ENCODE peak calls at places on chromosomes 11 and 22, in four cellular contexts. Q is GM12891, B is GM12878, K is K562. D is an unnamed sample.

GRCh38 chr11:69524991-69525411 is 43.5 kb downstream of the LINC01488 start:
- DNase-seq in B (no peak), Q (no peak), K (no peak), D (no peak)

GRCh38 chr11:126308271-126308671 is 4.4 kb downstream of the DCPS start:
- DNase-seq in K (no peak), B (no peak), Q (no peak), D (no peak)

GRCh38 chr11:2120359-2121100 is 18.7 kb downstream of the IGF2 start:
- DNase-seq in B (no peak), K (no peak), Q (no peak), D (no peak)

GRCh38 chr22:48393041-48393370 is 1434.7 kb downstream of the BRD1 start:
- DNase-seq in Q (no peak), K (no peak), B (no peak), D (no peak)

GRCh38 chr22:45966320-45966891 is 10.6 kb downstream of the WNT7B start:
- DNase-seq in Q (no peak), K (no peak), B (no peak), D (peak; percentile 80)

GRCh38 chr11:68270334-68271022 is 1.3 kb downstream of the C11orf24 start:
- DNase-seq in K (peak; percentile 8), B (no peak), Q (no peak), D (no peak)

GRCh38 chr11:114137054-114137453 is 77.5 kb downstream of the ZBTB16 start:
- DNase-seq in Q (no peak), B (no peak), K (no peak), D (no peak)

GRCh38 chr11:69113646-69114340 is 41.9 kb upstream of the SMIM38 start:
- DNase-seq in K (no peak), B (no peak), Q (no peak), D (no peak)

GRCh38 chr11:82676483-82677094 is 57.1 kb downstream of the FAM181B start:
- DNase-seq in K (no peak), Q (no peak), B (no peak), D (no peak)

GRCh38 chr11:83778598-83778997 is 492.4 kb upstream of the CCDC90B start:
- DNase-seq in Q (no peak), B (no peak), K (no peak), D (no peak)

GRCh38 chr11:37984991-37985390 is 1387.0 kb upstream of the RAG2 start:
- DNase-seq in K (no peak), B (no peak), Q (no peak), D (no peak)

GRCh38 chr11:115503083-115503885 is 931 bp downstream of the CADM1 start:
- DNase-seq in B (no peak), K (no peak), Q (no peak), D (no peak)

GRCh38 chr22:37741312-37741795 is 44.5 kb downstream of the TRIOBP start:
- DNase-seq in Q (no peak), K (no peak), B (no peak), D (peak; percentile 97)

GRCh38 chr11:15635501-15635900 is 520.8 kb downstream of the INSC start:
- DNase-seq in K (no peak), B (no peak), Q (no peak), D (no peak)

GRCh38 chr11:119789766-119790407 is 60.9 kb upstream of the NECTIN1 start:
- DNase-seq in K (no peak), Q (no peak), B (no peak), D (no peak)

GRCh38 chr11:70118642-70119041 is 40.5 kb downstream of the ANO1 start:
- DNase-seq in K (no peak), B (no peak), Q (no peak), D (no peak)

GRCh38 chr22:28977050-28977449 is 84.6 kb downstream of the C22orf31 start:
- DNase-seq in Q (no peak), B (no peak), K (no peak), D (no peak)

GRCh38 chr11:102794382-102794781 is 3.6 kb downstream of the MMP1 start:
- DNase-seq in B (no peak), K (peak; percentile 19), Q (peak; percentile 5), D (no peak)

GRCh38 chr11:65437436-65438227 is 15.0 kb downstream of the NEAT1 start:
- DNase-seq in B (no peak), K (no peak), Q (no peak), D (no peak)

GRCh38 chr11:93477684-93478234 is 65.4 kb downstream of the SMCO4 start:
- DNase-seq in K (no peak), B (no peak), Q (no peak), D (no peak)

GRCh38 chr22:24525416-24526037 is 29.4 kb downstream of the GUCD1 start:
- DNase-seq in K (peak; percentile 80), Q (peak; percentile 63), B (peak; percentile 62), D (peak; percentile 78)

GRCh38 chr11:77590194-77590591 is 440 bp downstream of the AQP11 start:
- DNase-seq in K (no peak), Q (no peak), B (no peak), D (peak; percentile 6)

GRCh38 chr11:30683176-30683575 is 97.0 kb upstream of the MPPED2 start:
- DNase-seq in K (no peak), B (no peak), Q (no peak), D (no peak)

GRCh38 chr11:35158371-35159081 is 19.6 kb downstream of the CD44 start:
- DNase-seq in B (no peak), Q (no peak), K (no peak), D (no peak)

GRCh38 chr22:37999640-38000272 is 15.4 kb upstream of the SOX10 start:
- DNase-seq in Q (no peak), B (no peak), K (peak; percentile 23), D (peak; percentile 41)

GRCh38 chr22:39773976-39774539 is 119.5 kb downstream of the ENTHD1 start:
- DNase-seq in B (peak; percentile 73), Q (peak; percentile 33), K (no peak), D (no peak)

GRCh38 chr22:40512426-40513136 is 123.9 kb downstream of the MRTFA start:
- DNase-seq in Q (no peak), K (no peak), B (no peak), D (no peak)

GRCh38 chr11:71383461-71383860 is 64.7 kb downstream of the DHCR7 start:
- DNase-seq in K (no peak), Q (peak; percentile 68), B (peak; percentile 62), D (no peak)

GRCh38 chr22:23119492-23120414 is 22.0 kb downstream of the RSPH14 start:
- DNase-seq in B (no peak), K (peak; percentile 66), Q (peak; percentile 62), D (no peak)

GRCh38 chr11:107385361-107385982 is 72.2 kb downstream of the CWF19L2 start:
- DNase-seq in K (no peak), B (no peak), Q (no peak), D (no peak)

GRCh38 chr11:103898065-103898464 is 138.4 kb upstream of the DDI1 start:
- DNase-seq in B (peak; percentile 40), Q (no peak), K (no peak), D (no peak)

GRCh38 chr11:103281301-103281700 is 172.1 kb downstream of the DYNC2H1 start:
- DNase-seq in Q (no peak), K (no peak), B (no peak), D (no peak)

GRCh38 chr11:27596388-27596787 is 89.8 kb upstream of the LIN7C start:
- DNase-seq in K (no peak), B (no peak), Q (no peak), D (no peak)

GRCh38 chr11:70297341-70297740 is 26.9 kb downstream of the PPFIA1 start:
- DNase-seq in K (no peak), B (no peak), Q (no peak), D (no peak)

DNA sequence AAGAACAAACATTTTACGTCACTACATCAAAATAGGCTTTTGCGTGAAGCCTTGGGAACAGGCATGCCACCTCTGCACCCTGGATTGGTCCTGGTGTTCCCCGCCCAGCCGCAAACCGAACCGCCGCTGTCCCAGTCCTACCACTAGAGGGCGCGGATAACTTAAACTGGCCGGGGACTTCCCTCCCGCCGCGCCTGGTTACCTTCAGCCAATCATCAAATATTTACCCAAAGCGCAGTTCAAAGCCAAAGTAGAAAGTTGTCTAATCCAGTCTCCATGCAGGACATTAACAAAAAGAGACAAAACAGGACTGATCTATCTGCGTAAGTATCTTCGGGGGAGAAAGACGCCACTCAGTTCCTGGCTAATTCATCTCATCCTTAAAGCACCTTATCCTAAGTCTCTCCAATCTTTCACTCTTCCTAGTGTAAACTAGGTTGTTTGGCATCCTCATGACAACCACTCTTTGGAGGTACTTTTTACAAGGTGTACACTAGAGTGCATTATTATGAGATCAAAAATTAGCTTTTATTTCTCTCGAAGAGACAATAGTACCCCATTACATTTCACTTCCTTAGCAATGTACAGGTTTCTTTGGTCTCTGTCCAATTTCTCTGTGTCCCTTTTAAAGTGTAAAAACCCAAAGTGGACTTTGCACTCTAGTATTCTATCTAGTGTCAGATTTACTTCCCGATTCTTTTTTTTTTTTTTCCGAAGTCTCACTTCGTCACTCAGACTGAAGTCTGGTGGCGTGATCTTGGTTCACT is 3.9 kb upstream of the CRY2 start:
- DNase-seq in Q (peak; percentile 63), B (peak; percentile 35), K (peak; percentile 89), D (peak; percentile 81)
- TF ChIP-seq POLR2AphosphoS5 in Q (no peak), B (no peak), K (no peak), D (no peak)

GRCh38 chr22:43094085-43094484 is 4.9 kb upstream of the TTLL1 start:
- DNase-seq in K (no peak), B (no peak), Q (no peak), D (peak; percentile 50)
- TF ChIP-seq SPI1 in K (no peak), B (no peak), Q (peak; percentile 24), D (peak; percentile 55)

GRCh38 chr22:42682113-42682851 is 33.1 kb upstream of the CYB5R3 start:
- DNase-seq in K (no peak), Q (no peak), B (no peak), D (no peak)
- TF ChIP-seq POLR2AphosphoS5 in K (no peak), Q (no peak), B (no peak), D (no peak)

GRCh38 chr22:44522526-44523170 is 24.6 kb upstream of the RTL6 start:
- DNase-seq in K (no peak), B (no peak), Q (no peak), D (no peak)

GRCh38 chr22:44520695-44521094 is 22.7 kb upstream of the RTL6 start:
- DNase-seq in B (no peak), K (no peak), Q (no peak), D (no peak)

GRCh38 chr22:44523981-44524759 is 26.1 kb upstream of the RTL6 start:
- DNase-seq in B (no peak), K (no peak), Q (no peak), D (no peak)

GRCh38 chr22:44519895-44520294 is 21.9 kb upstream of the RTL6 start:
- DNase-seq in B (no peak), K (no peak), Q (no peak), D (no peak)

DNA sequence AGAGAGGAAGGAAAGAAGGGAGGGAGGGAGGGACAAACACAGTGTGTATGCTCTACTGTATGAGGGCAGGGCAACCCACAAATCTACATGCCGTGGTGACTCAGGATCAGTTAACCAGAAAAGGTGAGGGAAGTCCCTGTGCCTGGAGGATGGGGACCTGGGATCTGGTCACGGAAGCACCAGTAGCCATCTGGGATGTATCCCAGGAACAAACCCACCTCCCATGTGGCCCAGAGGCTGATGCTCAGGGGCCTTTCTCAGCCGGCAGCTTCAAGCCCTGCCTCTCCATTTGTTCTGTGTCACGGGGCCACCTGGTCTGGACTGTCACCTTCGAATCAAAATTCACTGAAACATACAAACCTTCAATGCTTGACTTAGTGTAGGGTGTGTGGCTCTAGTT is 23.3 kb upstream of the RTL6 start:
- DNase-seq in Q (no peak), K (no peak), B (no peak), D (no peak)
- TF ChIP-seq SPI1 in Q (no peak), K (no peak), B (no peak), D (no peak)